ENCODE peak calls at places on chromosomes 6 and 20, in six cellular contexts. H is T-helper 9 cell, S is NCI-H2081, C is C1 segment of cervical spinal cord, W is NCI-H1436, M is cerebellum. L is an unnamed sample.

GRCh38 chr20:13279171-13279570 is 58.1 kb downstream of the ISM1 start:
- DNase-seq in H (no peak), S (no peak), C (no peak), W (no peak), M (no peak), L (no peak)

GRCh38 chr6:5438882-5439584 is 177.7 kb downstream of the FARS2 start:
- DNase-seq in H (no peak), S (no peak), C (no peak), W (no peak), M (no peak), L (no peak)

GRCh38 chr6:22227824-22228610 is 68.8 kb downstream of the PRL start:
- DNase-seq in H (no peak), S (no peak), C (no peak), W (no peak), M (no peak), L (no peak)

GRCh38 chr6:148619891-148620290 is 126.9 kb upstream of the UST start:
- DNase-seq in H (no peak), S (no peak), C (no peak), W (no peak), M (no peak), L (no peak)

GRCh38 chr6:101597711-101598110 is 204.2 kb downstream of the GRIK2 start:
- DNase-seq in H (no peak), S (no peak), C (no peak), W (no peak), M (no peak), L (no peak)

GRCh38 chr6:146113055-146113623 is 84.3 kb downstream of the GRM1 start:
- DNase-seq in H (no peak), S (no peak), C (no peak), W (no peak), M (no peak), L (no peak)

GRCh38 chr6:12605888-12606345 is 110.7 kb upstream of the PHACTR1 start:
- DNase-seq in H (peak; percentile 2), S (peak; percentile 74), C (no peak), W (peak; percentile 78), M (peak; percentile 5), L (no peak)

GRCh38 chr20:35616465-35617396 is 1.1 kb downstream of the SPAG4 start:
- DNase-seq in H (peak; percentile 57), S (peak; percentile 59), C (no peak), W (peak; percentile 76), M (peak; percentile 31), L (no peak)

GRCh38 chr6:168638497-168639072 is 197.6 kb downstream of the SMOC2 start:
- DNase-seq in H (no peak), S (no peak), C (no peak), W (no peak), M (no peak), L (no peak)

GRCh38 chr20:25336561-25337422 is 53.8 kb downstream of the ABHD12 start:
- DNase-seq in H (no peak), S (no peak), C (no peak), W (no peak), M (no peak), L (no peak)

GRCh38 chr6:130337534-130337933 is 28.3 kb upstream of the TMEM200A start:
- DNase-seq in H (no peak), S (no peak), C (no peak), W (no peak), M (no peak), L (no peak)

GRCh38 chr6:73511796-73512195 is 9.0 kb downstream of the EEF1A1 start:
- DNase-seq in H (no peak), S (no peak), C (no peak), W (no peak), M (no peak), L (no peak)

GRCh38 chr6:21265264-21266044 is 328.1 kb upstream of the SOX4 start:
- DNase-seq in H (no peak), S (no peak), C (no peak), W (no peak), M (no peak), L (no peak)

GRCh38 chr6:122102026-122102425 is 297.4 kb upstream of the HSF2 start:
- DNase-seq in H (no peak), S (no peak), C (no peak), W (no peak), M (no peak), L (no peak)

GRCh38 chr20:2602046-2602735 is 50.2 kb upstream of the NOP56 start:
- DNase-seq in H (no peak), S (no peak), C (no peak), W (no peak), M (no peak), L (no peak)

GRCh38 chr6:89475634-89476033 is 42.7 kb downstream of the ANKRD6 start:
- DNase-seq in H (no peak), S (no peak), C (no peak), W (no peak), M (no peak), L (no peak)

GRCh38 chr20:4922186-4922585 is 79.1 kb downstream of the SLC23A2 start:
- DNase-seq in H (no peak), S (no peak), C (no peak), W (no peak), M (no peak), L (no peak)

GRCh38 chr6:157647261-157647915 is 175.7 kb upstream of the SNX9 start:
- DNase-seq in H (no peak), S (no peak), C (no peak), W (no peak), M (no peak), L (no peak)

GRCh38 chr20:19252670-19253120 is 40.3 kb downstream of the SLC24A3 start:
- DNase-seq in H (no peak), S (no peak), C (no peak), W (no peak), M (no peak), L (no peak)

GRCh38 chr6:73264446-73264845 is 1.4 kb upstream of the KHDC1 start:
- DNase-seq in H (no peak), S (peak; percentile 16), C (no peak), W (no peak), M (no peak), L (no peak)

GRCh38 chr6:87870606-87871005 is 168.6 kb upstream of the AKIRIN2 start:
- DNase-seq in H (no peak), S (no peak), C (no peak), W (no peak), M (no peak), L (no peak)

GRCh38 chr6:16374796-16375195 is 136.4 kb downstream of the GMPR start:
- DNase-seq in H (no peak), S (no peak), C (no peak), W (no peak), M (no peak), L (no peak)

GRCh38 chr6:128558924-128559323 is 38.5 kb upstream of the PTPRK start:
- DNase-seq in H (no peak), S (no peak), C (no peak), W (no peak), M (no peak), L (no peak)

GRCh38 chr6:20404641-20405032 is 3.0 kb downstream of the E2F3 start:
- DNase-seq in H (peak; percentile 45), S (peak; percentile 72), C (no peak), W (peak; percentile 72), M (no peak), L (peak; percentile 42)

GRCh38 chr20:59004763-59005522 is 2.1 kb downstream of the CTSZ start:
- DNase-seq in H (no peak), S (no peak), C (no peak), W (no peak), M (peak; percentile 16), L (no peak)

GRCh38 chr6:36735110-36735971 is 37.7 kb downstream of the RAB44 start:
- DNase-seq in H (no peak), S (no peak), C (no peak), W (no peak), M (peak; percentile 70), L (no peak)

GRCh38 chr6:159100011-159100788 is 55.4 kb upstream of the TAGAP start:
- DNase-seq in H (no peak), S (no peak), C (no peak), W (no peak), M (no peak), L (no peak)

GRCh38 chr6:11706186-11706585 is 72.4 kb downstream of the ADTRP start:
- DNase-seq in H (no peak), S (no peak), C (no peak), W (no peak), M (no peak), L (no peak)

GRCh38 chr6:160240691-160241084 is 17.9 kb downstream of the SLC22A2 start:
- DNase-seq in H (no peak), S (no peak), C (no peak), W (no peak), M (no peak), L (no peak)

GRCh38 chr6:167839343-167839742 is 12.6 kb downstream of the AFDN start:
- DNase-seq in H (no peak), S (no peak), C (no peak), W (peak; percentile 11), M (no peak), L (no peak)

GRCh38 chr6:48426636-48427035 is 315.6 kb upstream of the PTCHD4 start:
- DNase-seq in H (no peak), S (no peak), C (no peak), W (no peak), M (no peak), L (no peak)

GRCh38 chr6:938271-939046 is 245.5 kb upstream of the EXOC2 start:
- DNase-seq in H (no peak), S (no peak), C (no peak), W (no peak), M (no peak), L (no peak)

GRCh38 chr6:46796842-46797241 is 3.7 kb downstream of the MEP1A start:
- DNase-seq in H (no peak), S (no peak), C (no peak), W (no peak), M (no peak), L (no peak)

GRCh38 chr6:12137480-12137879 is 125.4 kb downstream of the HIVEP1 start:
- DNase-seq in H (no peak), S (peak; percentile 8), C (no peak), W (no peak), M (peak; percentile 22), L (peak; percentile 3)

GRCh38 chr20:44180814-44181213 is 6.2 kb downstream of the JPH2 start:
- DNase-seq in H (no peak), S (no peak), C (no peak), W (no peak), M (no peak), L (no peak)

GRCh38 chr6:16333580-16333979 is 95.2 kb downstream of the GMPR start:
- DNase-seq in H (no peak), S (no peak), C (no peak), W (no peak), M (no peak), L (no peak)

GRCh38 chr6:52389626-52390360 is 27.8 kb downstream of the PAQR8 start:
- DNase-seq in H (peak; percentile 48), S (peak; percentile 86), C (no peak), W (no peak), M (peak; percentile 74), L (no peak)

GRCh38 chr6:109612268-109612667 is 78.7 kb downstream of the AK9 start:
- DNase-seq in H (no peak), S (no peak), C (no peak), W (no peak), M (no peak), L (no peak)

GRCh38 chr6:150667977-150668716 is 68.5 kb downstream of the PLEKHG1 start:
- DNase-seq in H (no peak), S (peak; percentile 6), C (no peak), W (no peak), M (no peak), L (peak; percentile 34)

L was measured in NCI-H1417 treated with DMSO at 0.1 percent for 48 hours.